ENCODE peak calls at places on chromosomes 4 and X, in four cellular contexts. C, V, O and F are unnamed samples.

GRCh38 chr4:33025236-33025635 is 2305.1 kb downstream of the PCDH7 start:
- DNase-seq in O (no peak), V (no peak), C (no peak), F (no peak)

GRCh38 chr4:163680390-163681098 is 186.1 kb downstream of the TMA16 start:
- DNase-seq in V (no peak), C (no peak), O (no peak), F (no peak)

GRCh38 chrX:56281789-56282188 is 49.6 kb downstream of the KLF8 start:
- DNase-seq in O (no peak), C (no peak), V (peak), F (peak)

GRCh38 chr4:100790838-100791615 is 273.2 kb upstream of the EMCN start:
- DNase-seq in O (no peak), C (no peak), V (no peak), F (no peak)

GRCh38 chr4:90357117-90357710 is 230.0 kb downstream of the CCSER1 start:
- DNase-seq in V (peak), C (no peak), O (no peak), F (peak)

GRCh38 chr4:38278255-38278654 is 318.1 kb downstream of the PTTG2 start:
- DNase-seq in C (no peak), O (no peak), V (no peak), F (no peak)

GRCh38 chr4:77881460-77882295 is 19.0 kb downstream of the MRPL1 start:
- DNase-seq in V (no peak), O (no peak), C (no peak), F (no peak)

GRCh38 chr4:74659576-74660411 is 134.5 kb downstream of the BTC start:
- DNase-seq in C (no peak), V (no peak), O (no peak), F (peak)

GRCh38 chrX:120380699-120381098 is 18.8 kb downstream of the ATP1B4 start:
- DNase-seq in O (no peak), C (no peak), V (no peak), F (peak)

GRCh38 chr4:12360391-12360790 is 931.7 kb upstream of the HS3ST1 start:
- DNase-seq in O (no peak), V (no peak), C (no peak), F (no peak)

GRCh38 chr4:185141777-185142176 is 1.3 kb upstream of the SLC25A4 start:
- DNase-seq in C (no peak), V (no peak), O (no peak), F (no peak)

GRCh38 chrX:130086414-130087207 is 23.7 kb downstream of the ELF4 start:
- DNase-seq in C (no peak), O (no peak), V (no peak), F (no peak)

GRCh38 chr4:136636155-136636554 is 896.1 kb downstream of the PCDH18 start:
- DNase-seq in O (no peak), V (no peak), C (no peak), F (no peak)

GRCh38 chr4:9870165-9870564 is 88.7 kb downstream of the DRD5 start:
- DNase-seq in C (no peak), V (no peak), O (no peak), F (no peak)

GRCh38 chr4:37528161-37528560 is 158.0 kb downstream of the RELL1 start:
- DNase-seq in V (no peak), C (no peak), O (no peak), F (no peak)

GRCh38 chr4:24912252-24913098 is at the start of gene CCDC149:
- DNase-seq in V (peak), C (peak), O (peak), F (no peak)